ENCODE peak calls at places on chromosomes 6 and 20, in ten cellular contexts. R, D, S, T, W, C, X, A, B and L are unnamed samples.

GRCh38 chr20:19310541-19310940 is 98.1 kb downstream of the SLC24A3 start:
- DNase-seq in R (no peak), D (no peak), S (no peak), T (no peak), W (no peak), C (no peak), X (no peak), A (no peak), B (no peak), L (no peak)

GRCh38 chr6:22334778-22335177 is 37.9 kb upstream of the PRL start:
- DNase-seq in R (no peak), D (no peak), S (no peak), T (no peak), W (no peak), C (no peak), X (no peak), A (no peak), B (no peak), L (peak)

GRCh38 chr6:22295145-22295544 is 1.7 kb downstream of the PRL start:
- DNase-seq in R (no peak), D (no peak), S (no peak), T (no peak), W (no peak), C (no peak), X (no peak), A (no peak), B (no peak), L (no peak)

GRCh38 chr20:46494077-46494476 is 19.3 kb downstream of the ZNF334 start:
- DNase-seq in R (no peak), D (no peak), S (no peak), T (no peak), W (no peak), C (no peak), X (no peak), A (no peak), B (no peak), L (no peak)

GRCh38 chr6:88565409-88565811 is 398.0 kb downstream of the RNGTT start:
- DNase-seq in R (no peak), D (no peak), S (no peak), T (no peak), W (no peak), C (peak), X (no peak), A (no peak), B (no peak), L (no peak)

GRCh38 chr6:149723771-149724417 is 6.0 kb upstream of the LATS1 start:
- DNase-seq in R (peak), D (no peak), S (peak), T (no peak), W (peak), C (peak), X (peak), A (peak), B (peak), L (peak)

GRCh38 chr6:168000198-168001036 is 2.9 kb downstream of the KIF25 start:
- DNase-seq in R (no peak), D (no peak), S (no peak), T (no peak), W (no peak), C (no peak), X (no peak), A (no peak), B (no peak), L (no peak)

GRCh38 chr6:13873288-13874190 is 51.2 kb upstream of the RNF182 start:
- DNase-seq in R (peak), D (peak), S (no peak), T (peak), W (peak), C (peak), X (peak), A (peak), B (peak), L (peak)

GRCh38 chr6:42367353-42368011 is 84.2 kb downstream of the TRERF1 start:
- DNase-seq in R (no peak), D (peak), S (peak), T (no peak), W (no peak), C (no peak), X (no peak), A (no peak), B (no peak), L (no peak)

GRCh38 chr6:63259153-63259552 is 47.9 kb downstream of the FKBP1C start:
- DNase-seq in R (no peak), D (no peak), S (no peak), T (no peak), W (no peak), C (no peak), X (no peak), A (no peak), B (no peak), L (no peak)

GRCh38 chr20:51204051-51204450 is 181.1 kb upstream of the KCNG1 start:
- DNase-seq in R (no peak), D (no peak), S (no peak), T (no peak), W (no peak), C (no peak), X (no peak), A (no peak), B (no peak), L (no peak)

GRCh38 chr6:6365242-6365641 is 44.8 kb upstream of the F13A1 start:
- DNase-seq in R (no peak), D (no peak), S (no peak), T (no peak), W (no peak), C (no peak), X (no peak), A (no peak), B (no peak), L (no peak)

GRCh38 chr6:159970659-159971063 is 1.8 kb downstream of the IGF2R start:
- DNase-seq in R (no peak), D (no peak), S (no peak), T (no peak), W (no peak), C (no peak), X (no peak), A (no peak), B (no peak), L (no peak)

GRCh38 chr20:39885975-39886649 is 802.9 kb downstream of the MAFB start:
- DNase-seq in R (peak), D (peak), S (peak), T (peak), W (peak), C (peak), X (peak), A (peak), B (no peak), L (peak)

GRCh38 chr6:4130357-4130987 is 4.9 kb downstream of the ECI2 start:
- DNase-seq in R (no peak), D (no peak), S (no peak), T (no peak), W (no peak), C (peak), X (no peak), A (no peak), B (no peak), L (no peak)

GRCh38 chr6:70860044-70860443 is 96.8 kb downstream of the B3GAT2 start:
- DNase-seq in R (no peak), D (no peak), S (no peak), T (no peak), W (no peak), C (no peak), X (no peak), A (peak), B (no peak), L (no peak)

GRCh38 chr6:88982720-88983119 is 19.3 kb upstream of the RNGTT start:
- DNase-seq in R (peak), D (peak), S (peak), T (no peak), W (peak), C (peak), X (peak), A (peak), B (peak), L (no peak)

GRCh38 chr6:159688977-159689376 is 4.1 kb downstream of the SOD2 start:
- DNase-seq in R (no peak), D (no peak), S (no peak), T (no peak), W (no peak), C (no peak), X (no peak), A (no peak), B (no peak), L (no peak)

GRCh38 chr6:130681028-130681427 is 146.2 kb upstream of the SMLR1 start:
- DNase-seq in R (no peak), D (no peak), S (peak), T (no peak), W (no peak), C (no peak), X (peak), A (peak), B (no peak), L (no peak)

GRCh38 chr20:46060301-46060881 is 29.4 kb downstream of the NCOA5 start:
- DNase-seq in R (no peak), D (peak), S (no peak), T (no peak), W (peak), C (no peak), X (peak), A (no peak), B (no peak), L (peak)

GRCh38 chr6:144339859-144340452 is 54.8 kb downstream of the UTRN start:
- DNase-seq in R (no peak), D (no peak), S (no peak), T (no peak), W (no peak), C (no peak), X (no peak), A (no peak), B (no peak), L (no peak)

GRCh38 chr20:58906894-58907293 is 54.4 kb downstream of the GNAS start:
- DNase-seq in R (no peak), D (peak), S (peak), T (no peak), W (peak), C (no peak), X (peak), A (peak), B (no peak), L (no peak)

GRCh38 chr6:14638932-14639875 is 521.6 kb downstream of the CD83 start:
- DNase-seq in R (peak), D (no peak), S (peak), T (no peak), W (no peak), C (no peak), X (no peak), A (peak), B (no peak), L (no peak)

GRCh38 chr20:58246346-58246745 is 17.9 kb upstream of the ANKRD60 start:
- DNase-seq in R (peak), D (no peak), S (peak), T (no peak), W (no peak), C (peak), X (peak), A (peak), B (no peak), L (no peak)

GRCh38 chr20:23393999-23394775 is 27.1 kb downstream of the NAPB start:
- DNase-seq in R (no peak), D (no peak), S (no peak), T (no peak), W (no peak), C (no peak), X (no peak), A (no peak), B (no peak), L (no peak)

GRCh38 chr6:48764261-48764660 is 653.3 kb upstream of the PTCHD4 start:
- DNase-seq in R (no peak), D (no peak), S (peak), T (no peak), W (no peak), C (no peak), X (peak), A (no peak), B (no peak), L (no peak)

GRCh38 chr20:25706793-25707192 is 10.1 kb upstream of the ZNF337 start:
- DNase-seq in R (no peak), D (no peak), S (no peak), T (no peak), W (no peak), C (no peak), X (no peak), A (no peak), B (no peak), L (no peak)

GRCh38 chr20:60870040-60870439 is 382.0 kb upstream of the CDH4 start:
- DNase-seq in R (no peak), D (no peak), S (no peak), T (no peak), W (no peak), C (no peak), X (no peak), A (no peak), B (no peak), L (no peak)

GRCh38 chr20:60867589-60867988 is 384.5 kb upstream of the CDH4 start:
- DNase-seq in R (no peak), D (no peak), S (no peak), T (no peak), W (no peak), C (no peak), X (no peak), A (no peak), B (no peak), L (no peak)

GRCh38 chr20:60868316-60868891 is 383.7 kb upstream of the CDH4 start:
- DNase-seq in R (no peak), D (no peak), S (no peak), T (no peak), W (no peak), C (no peak), X (no peak), A (no peak), B (no peak), L (no peak)

GRCh38 chr20:60869626-60870025 is 382.4 kb upstream of the CDH4 start:
- DNase-seq in R (no peak), D (no peak), S (no peak), T (no peak), W (no peak), C (no peak), X (no peak), A (peak), B (no peak), L (no peak)

GRCh38 chr20:60869032-60869550 is 383.0 kb upstream of the CDH4 start:
- DNase-seq in R (no peak), D (no peak), S (no peak), T (no peak), W (no peak), C (no peak), X (no peak), A (no peak), B (no peak), L (no peak)
- TF ChIP-seq EZH2 in R (no peak), D (no peak), S (no peak), T (no peak), W (no peak), C (no peak), X (no peak), A (no peak), B (no peak), L (no peak)

DNA sequence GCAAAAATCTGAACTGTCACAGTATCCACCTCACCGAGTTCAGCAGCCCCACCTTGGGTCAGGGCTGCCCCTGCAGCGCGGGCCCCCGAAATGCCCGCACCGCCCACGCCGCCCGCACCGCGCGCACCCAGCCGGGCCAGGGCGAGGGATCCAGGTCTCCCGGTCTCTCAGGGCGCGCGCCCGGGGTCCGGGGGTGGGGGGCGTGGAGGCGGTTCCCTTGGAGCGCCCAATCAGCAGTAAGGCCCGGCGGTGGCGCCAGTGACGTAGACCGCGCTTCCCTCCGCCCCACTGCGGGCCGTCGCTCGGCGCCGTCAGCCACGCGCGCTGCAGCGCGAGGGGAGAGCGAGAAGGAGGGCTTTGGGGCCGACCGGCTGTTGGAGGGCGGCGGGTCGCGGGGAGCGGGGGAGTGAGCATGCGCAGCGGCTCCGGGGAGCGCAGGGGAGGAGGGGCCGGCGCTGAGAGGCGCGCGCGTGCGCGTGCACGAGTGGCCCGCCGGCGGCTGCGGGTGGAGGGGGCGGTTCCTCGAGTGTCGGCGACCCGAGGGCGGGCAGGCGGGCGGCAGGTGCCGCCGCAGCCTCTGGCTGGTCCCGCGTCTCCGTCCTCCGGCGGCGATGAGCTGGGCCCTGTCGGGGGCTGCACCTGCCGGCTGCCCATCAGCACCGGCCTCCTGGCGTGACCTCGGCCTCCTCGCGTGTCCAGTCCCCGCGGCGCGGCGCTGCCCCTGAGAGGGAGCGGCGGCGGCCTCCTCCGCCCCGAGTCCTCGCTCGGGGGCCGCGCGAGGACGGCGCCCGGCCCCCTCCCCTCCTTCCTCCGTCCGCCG is at the start of gene TMEM170B:
- DNase-seq in R (peak), D (peak), S (peak), T (no peak), W (peak), C (peak), X (peak), A (peak), B (peak), L (peak)
- TF ChIP-seq EZH2 in R (no peak), D (no peak), S (no peak), T (no peak), W (no peak), C (no peak), X (no peak), A (no peak), B (no peak), L (no peak)

GRCh38 chr6:44534291-44534690 is 146.8 kb downstream of the CDC5L start:
- DNase-seq in R (no peak), D (no peak), S (no peak), T (no peak), W (no peak), C (no peak), X (no peak), A (peak), B (no peak), L (no peak)
- TF ChIP-seq EZH2 in R (no peak), D (no peak), S (no peak), T (no peak), W (no peak), C (no peak), X (no peak), A (no peak), B (no peak), L (no peak)

GRCh38 chr6:154891901-154892300 is 103.2 kb upstream of the TIAM2 start:
- DNase-seq in R (no peak), D (no peak), S (no peak), T (no peak), W (no peak), C (peak), X (no peak), A (no peak), B (no peak), L (no peak)
- TF ChIP-seq EZH2 in R (no peak), D (no peak), S (no peak), T (no peak), W (no peak), C (no peak), X (no peak), A (no peak), B (no peak), L (no peak)

DNA sequence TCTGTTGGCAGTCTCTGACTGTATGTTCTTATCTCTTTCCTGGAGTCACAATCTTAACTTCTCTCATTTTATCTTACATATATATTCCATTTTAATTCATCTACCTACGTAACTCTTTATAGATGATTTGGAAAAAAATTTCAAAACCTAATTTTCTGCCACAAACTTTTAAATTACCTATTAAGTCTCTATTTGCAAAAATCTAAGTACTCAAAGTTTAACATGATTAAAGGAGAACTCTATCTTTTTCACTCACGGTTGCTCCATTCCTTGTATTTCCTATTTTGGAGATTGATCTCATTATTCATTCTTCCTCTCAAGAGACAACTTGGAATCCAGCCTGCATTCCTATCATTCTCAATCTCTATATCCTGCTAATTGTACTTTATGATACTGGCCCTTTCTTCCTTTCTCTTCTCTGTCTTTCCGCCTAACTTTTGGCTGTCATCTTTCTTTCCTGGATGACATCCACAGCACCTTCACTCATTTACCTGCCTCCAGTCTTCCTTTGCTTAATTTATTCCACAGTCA is 1071.1 kb upstream of the CITED2 start:
- DNase-seq in R (peak), D (no peak), S (peak), T (no peak), W (no peak), C (no peak), X (peak), A (peak), B (no peak), L (no peak)
- TF ChIP-seq EZH2 in R (no peak), D (no peak), S (no peak), T (no peak), W (no peak), C (no peak), X (no peak), A (no peak), B (no peak), L (no peak)

GRCh38 chr20:3126527-3126859 is 33.2 kb downstream of the FASTKD5 start:
- DNase-seq in R (no peak), D (no peak), S (no peak), T (no peak), W (no peak), C (no peak), X (no peak), A (no peak), B (no peak), L (no peak)
- TF ChIP-seq EZH2 in R (no peak), D (no peak), S (no peak), T (no peak), W (no peak), C (no peak), X (no peak), A (no peak), B (no peak), L (no peak)

GRCh38 chr20:64162239-64162621 is 2.0 kb upstream of the MYT1 start:
- DNase-seq in R (no peak), D (no peak), S (no peak), T (no peak), W (no peak), C (no peak), X (no peak), A (no peak), B (no peak), L (no peak)

GRCh38 chr20:64159711-64160110 is 4.5 kb upstream of the MYT1 start:
- DNase-seq in R (no peak), D (no peak), S (no peak), T (no peak), W (no peak), C (no peak), X (no peak), A (no peak), B (no peak), L (no peak)

GRCh38 chr20:64160118-64160517 is 4.1 kb upstream of the MYT1 start:
- DNase-seq in R (no peak), D (no peak), S (no peak), T (no peak), W (no peak), C (no peak), X (no peak), A (no peak), B (no peak), L (no peak)

GRCh38 chr20:64160536-64161495 is 3.4 kb upstream of the MYT1 start:
- DNase-seq in R (no peak), D (no peak), S (no peak), T (no peak), W (no peak), C (no peak), X (no peak), A (no peak), B (no peak), L (no peak)

DNA sequence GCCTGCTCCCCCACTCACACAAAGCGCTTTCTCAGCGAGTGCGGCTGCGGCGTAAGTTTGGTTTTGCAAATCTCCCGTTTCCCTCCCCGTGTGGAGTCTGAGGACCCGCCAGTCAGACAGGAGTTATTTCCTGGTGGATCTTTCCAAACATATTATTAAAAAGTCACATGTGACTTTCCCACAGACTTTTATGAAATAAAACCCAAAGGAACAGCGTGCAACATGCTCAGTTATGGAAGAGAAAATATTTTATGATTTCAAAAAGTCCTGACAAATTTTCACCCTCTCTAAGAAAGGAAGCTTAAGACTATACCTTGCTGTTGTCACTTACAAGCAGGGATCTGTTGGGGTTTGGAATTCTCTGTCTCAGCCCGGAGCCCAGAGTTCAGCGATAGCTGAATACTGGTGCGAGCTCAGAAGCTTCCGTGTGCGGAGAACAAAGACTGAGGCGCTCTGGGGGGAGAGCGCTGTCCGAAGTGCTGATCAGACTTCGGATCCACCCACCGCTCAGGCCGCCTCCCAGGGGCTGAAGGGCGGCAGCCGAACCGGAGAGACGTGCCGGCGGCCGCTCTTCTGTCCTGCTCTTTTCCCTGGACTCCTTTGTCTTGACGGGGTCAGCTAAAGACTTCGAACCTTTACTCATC is 2.5 kb upstream of the MYT1 start:
- DNase-seq in R (peak), D (no peak), S (peak), T (peak), W (no peak), C (peak), X (peak), A (peak), B (no peak), L (peak)
- TF ChIP-seq EZH2 in R (no peak), D (no peak), S (peak), T (peak), W (no peak), C (no peak), X (peak), A (no peak), B (no peak), L (no peak)